ENCODE peak calls at places on chromosomes 3 and 15, in four cellular contexts. V, H, P and S are unnamed samples.

GRCh38 chr3:110243081-110243480 is 828.5 kb upstream of the NECTIN3 start:
- DNase-seq in V (no peak), H (peak; percentile 12), P (peak; percentile 88), S (peak; percentile 24)

GRCh38 chr15:95973566-95974256 is 356.8 kb upstream of the NR2F2 start:
- DNase-seq in V (no peak), H (no peak), P (no peak), S (no peak)

GRCh38 chr3:190444036-190444435 is 5.7 kb downstream of the TMEM207 start:
- DNase-seq in V (no peak), H (no peak), P (no peak), S (no peak)

GRCh38 chr15:61011576-61012336 is 217.3 kb downstream of the RORA start:
- DNase-seq in V (no peak), H (no peak), P (no peak), S (no peak)

GRCh38 chr15:90553248-90553745 is 23.6 kb downstream of the CRTC3 start:
- DNase-seq in V (no peak), H (peak; percentile 93), P (no peak), S (peak; percentile 81)

GRCh38 chr3:112776836-112777235 is 69.8 kb downstream of the CD200R1L start:
- DNase-seq in V (no peak), H (no peak), P (no peak), S (no peak)

GRCh38 chr15:73996939-73997338 is 2.4 kb downstream of the PML start:
- DNase-seq in V (no peak), H (no peak), P (no peak), S (no peak)

GRCh38 chr3:16824085-16824696 is 60.6 kb upstream of the PLCL2 start:
- DNase-seq in V (no peak), H (no peak), P (no peak), S (no peak)

GRCh38 chr3:195254454-195255175 is 16.3 kb downstream of the XXYLT1 start:
- DNase-seq in V (no peak), H (no peak), P (no peak), S (no peak)

GRCh38 chr15:91696981-91697380 is 156.5 kb upstream of the SLCO3A1 start:
- DNase-seq in V (no peak), H (no peak), P (no peak), S (no peak)

GRCh38 chr15:91692596-91692995 is 160.9 kb upstream of the SLCO3A1 start:
- DNase-seq in V (no peak), H (no peak), P (no peak), S (no peak)

GRCh38 chr15:91689377-91689776 is 164.1 kb upstream of the SLCO3A1 start:
- DNase-seq in V (no peak), H (no peak), P (no peak), S (no peak)

GRCh38 chr15:91694829-91695205 is 158.7 kb upstream of the SLCO3A1 start:
- DNase-seq in V (no peak), H (no peak), P (no peak), S (peak; percentile 15)

DNA sequence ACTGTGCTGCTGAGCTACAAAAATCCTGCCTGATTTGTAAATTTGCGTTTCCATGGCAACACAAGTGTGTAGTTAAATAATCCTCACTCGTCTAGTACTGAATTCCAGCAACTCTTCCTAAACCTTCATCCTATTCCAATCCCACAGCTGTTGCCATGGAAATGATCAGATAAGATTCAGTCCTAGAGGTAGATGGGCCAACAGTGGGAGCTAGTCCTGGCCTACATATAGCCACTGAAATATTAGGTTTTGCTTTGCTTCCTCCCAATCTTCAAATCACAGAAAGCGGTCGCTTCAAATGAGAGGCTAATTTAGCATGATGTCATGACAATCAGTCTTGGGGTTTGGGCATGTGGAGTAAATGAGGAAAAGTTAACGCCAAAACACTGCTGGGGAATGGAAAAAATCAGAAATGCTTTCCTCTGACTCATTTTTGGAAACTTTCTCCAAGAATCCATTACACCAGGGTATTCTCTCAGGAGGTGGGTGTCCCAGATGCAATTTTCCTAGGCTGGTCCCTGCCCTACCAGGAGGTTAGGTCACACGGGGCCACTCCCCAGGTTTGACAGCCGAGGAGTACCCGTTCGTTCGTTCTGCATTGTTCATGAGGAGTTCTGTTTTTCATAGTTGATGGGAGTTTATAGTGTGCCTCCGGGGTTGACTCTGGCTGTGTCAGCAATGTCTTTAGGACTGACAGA is 159.2 kb upstream of the SLCO3A1 start:
- DNase-seq in V (no peak), H (no peak), P (peak; percentile 84), S (no peak)
- H3K4me3 ChIP-seq in V (peak overlapping the region; percentile 27), H (no peak overlapping the region), P (no peak overlapping the region), S (peak overlapping the region; percentile 45)

DNA sequence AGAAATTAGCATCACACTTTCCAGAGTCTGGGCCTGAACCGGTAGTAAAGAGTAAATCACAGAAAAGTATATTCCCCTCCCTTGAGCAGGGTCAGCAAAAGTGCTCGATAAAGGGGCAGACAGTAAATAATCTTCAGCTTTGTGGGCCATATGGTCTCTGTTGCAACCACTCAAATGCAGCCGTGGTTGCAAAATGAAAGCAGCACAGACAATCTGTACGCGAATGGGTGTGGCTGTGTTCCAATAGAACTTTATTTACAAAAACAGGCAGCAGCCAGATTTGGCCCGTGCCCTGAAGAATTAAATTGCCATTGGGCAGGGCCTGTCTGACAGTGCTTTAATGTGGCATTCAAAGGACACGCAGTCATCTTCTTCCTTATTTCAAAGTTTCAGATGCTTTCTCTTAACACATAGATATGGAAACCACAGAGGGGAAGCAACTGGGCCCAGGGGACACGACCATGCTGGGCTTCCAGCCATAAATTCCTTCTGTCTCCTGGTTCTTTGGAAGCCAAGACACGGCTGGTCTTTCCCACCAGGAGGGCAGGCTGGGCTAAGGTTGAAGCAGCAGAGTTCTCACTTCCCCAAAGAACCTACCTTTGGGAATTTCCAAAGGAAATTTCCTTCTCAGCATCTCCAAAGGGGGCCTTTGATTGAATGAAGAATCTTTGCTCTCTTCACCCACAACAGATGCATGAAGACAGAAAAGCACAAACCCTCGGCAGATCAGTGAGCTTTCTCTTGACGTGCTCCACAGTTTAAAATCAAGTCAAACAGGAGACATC is 489.8 kb upstream of the PROK2 start:
- DNase-seq in V (no peak), H (no peak), P (no peak), S (peak; percentile 51)
- H3K4me3 ChIP-seq in V (no peak overlapping the region), H (no peak overlapping the region), P (no peak overlapping the region), S (peak overlapping the region; percentile 29)

GRCh38 chr3:48039487-48040190 is 23.4 kb upstream of the MAP4 start:
- DNase-seq in V (no peak), H (no peak), P (peak; percentile 95), S (no peak)
- H3K4me3 ChIP-seq in V (no peak overlapping the region), H (no peak overlapping the region), P (no peak overlapping the region), S (no peak overlapping the region)

DNA sequence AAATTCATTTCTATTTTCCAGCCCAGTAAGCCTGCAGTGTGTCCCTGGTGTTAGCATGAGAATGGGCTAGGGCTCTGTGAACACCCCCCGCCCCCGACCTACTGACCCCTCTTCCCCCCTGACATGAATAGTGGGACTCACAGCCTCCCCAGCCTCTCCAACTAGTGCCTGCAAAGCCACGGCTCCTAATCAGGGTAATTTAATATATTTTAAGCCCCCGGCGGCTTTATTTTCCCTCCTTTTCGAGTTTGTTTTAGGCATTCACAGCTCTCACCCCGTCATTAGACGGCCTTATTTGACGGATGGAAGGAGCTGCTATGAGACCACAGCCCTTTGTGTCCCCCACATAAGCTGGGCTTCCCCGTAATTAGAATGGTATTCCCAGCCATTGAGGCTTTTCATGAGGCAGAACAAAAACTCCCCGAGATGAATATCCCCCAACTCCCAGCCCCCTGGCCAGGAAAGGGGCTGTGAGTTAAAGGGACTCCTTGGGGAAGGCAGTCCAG is 78.3 kb upstream of the POLG start:
- DNase-seq in V (peak; percentile 12), H (no peak), P (no peak), S (no peak)
- H3K4me3 ChIP-seq in V (no peak overlapping the region), H (no peak overlapping the region), P (no peak overlapping the region), S (no peak overlapping the region)